ENCODE peak calls at places on chromosomes 16 and 17, in five cellular contexts. N is breast epithelium, S is B cell, F is endothelial cell, B is cardiac muscle cell. Z is an unnamed sample.

GRCh38 chr16:26795184-26795583 is 271.5 kb upstream of the C16orf82 start:
- DNase-seq in N (no peak), S (no peak), F (peak), B (no peak), Z (no peak)

GRCh38 chr17:63621229-63621683 is 961 bp upstream of the MAP3K3 start:
- DNase-seq in N (no peak), S (no peak), F (no peak), B (no peak), Z (no peak)

GRCh38 chr17:83193336-83194188 is 114.2 kb downstream of the METRNL start:
- DNase-seq in N (peak), S (no peak), F (no peak), B (no peak), Z (no peak)

GRCh38 chr16:4677390-4677789 is 16.0 kb upstream of the NUDT16L1 start:
- DNase-seq in N (no peak), S (no peak), F (no peak), B (no peak), Z (no peak)

GRCh38 chr17:57035971-57036481 is 49.0 kb upstream of the AKAP1 start:
- DNase-seq in N (peak), S (no peak), F (no peak), B (no peak), Z (no peak)

GRCh38 chr16:78444-79145 is 570 bp downstream of the MPG start:
- DNase-seq in N (no peak), S (no peak), F (peak), B (peak), Z (peak)

GRCh38 chr17:28576758-28577465 is at the start of gene ALDOC:
- DNase-seq in N (peak), S (peak), F (peak), B (peak), Z (peak)

GRCh38 chr17:35978346-35978745 is 3.0 kb downstream of the CCL16 start:
- DNase-seq in N (no peak), S (no peak), F (no peak), B (no peak), Z (no peak)

GRCh38 chr17:40350410-40351184 is 13.9 kb downstream of the GJD3 start:
- DNase-seq in N (no peak), S (no peak), F (no peak), B (no peak), Z (no peak)

GRCh38 chr17:7204828-7205461 is 14.7 kb downstream of the DLG4 start:
- DNase-seq in N (peak), S (peak), F (peak), B (peak), Z (peak)

GRCh38 chr17:45814622-45815606 is 29.8 kb upstream of the SPPL2C start:
- DNase-seq in N (no peak), S (no peak), F (no peak), B (no peak), Z (no peak)

GRCh38 chr17:45815752-45816151 is 28.9 kb upstream of the SPPL2C start:
- DNase-seq in N (no peak), S (no peak), F (no peak), B (no peak), Z (no peak)

GRCh38 chr17:45812102-45812501 is 28.0 kb downstream of the CRHR1 start:
- DNase-seq in N (no peak), S (no peak), F (no peak), B (peak), Z (no peak)

GRCh38 chr17:45809484-45809883 is 25.4 kb downstream of the CRHR1 start:
- DNase-seq in N (no peak), S (no peak), F (no peak), B (no peak), Z (no peak)

GRCh38 chr17:45813051-45813731 is 29.1 kb downstream of the CRHR1 start:
- DNase-seq in N (no peak), S (no peak), F (peak), B (peak), Z (no peak)
- TF ChIP-seq CTCF in N (no peak), S (no peak), F (peak), B (peak), Z (no peak)

GRCh38 chr16:72018470-72018869 is 9.9 kb downstream of the DHODH start:
- DNase-seq in N (no peak), S (no peak), F (no peak), B (no peak), Z (no peak)
- TF ChIP-seq CTCF in N (no peak), S (no peak), F (no peak), B (no peak), Z (no peak)

DNA sequence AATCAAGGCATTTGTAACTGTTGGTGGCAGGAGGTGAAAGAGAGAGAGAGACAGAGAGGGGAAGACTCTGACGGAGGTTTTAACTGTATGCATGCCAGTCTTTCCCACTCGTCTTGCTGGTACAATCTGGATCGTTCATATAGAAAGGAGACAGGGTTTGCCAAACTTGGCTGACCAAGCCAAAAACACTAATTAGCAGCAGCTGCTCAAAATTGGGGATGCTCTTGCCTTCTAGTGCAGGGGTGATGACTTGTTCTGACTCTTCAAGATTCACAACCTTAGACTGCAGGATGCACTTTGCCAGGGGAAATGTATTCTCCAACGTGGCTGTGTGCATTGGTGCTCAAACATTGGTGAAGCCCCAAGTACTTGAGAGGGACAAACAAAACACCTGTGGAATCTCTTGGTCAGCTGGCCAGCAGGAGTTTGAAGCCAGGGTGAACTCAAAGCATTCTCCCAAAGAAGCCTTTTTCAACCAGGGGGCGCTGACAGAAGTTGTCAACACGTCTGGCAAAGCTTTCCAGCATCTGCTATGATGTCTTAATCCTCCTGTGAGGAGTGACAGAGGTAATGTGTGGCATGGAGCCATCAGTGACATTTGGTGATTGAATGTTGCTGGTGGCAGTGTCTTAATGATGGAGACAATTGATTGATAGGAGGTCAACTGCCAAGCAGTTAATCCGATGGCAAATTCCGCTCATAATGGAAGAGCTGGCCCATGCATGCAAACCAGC is 257.8 kb upstream of the HSBP1 start:
- DNase-seq in N (no peak), S (no peak), F (no peak), B (no peak), Z (no peak)
- TF ChIP-seq CTCF in N (no peak), S (no peak), F (no peak), B (no peak), Z (no peak)

DNA sequence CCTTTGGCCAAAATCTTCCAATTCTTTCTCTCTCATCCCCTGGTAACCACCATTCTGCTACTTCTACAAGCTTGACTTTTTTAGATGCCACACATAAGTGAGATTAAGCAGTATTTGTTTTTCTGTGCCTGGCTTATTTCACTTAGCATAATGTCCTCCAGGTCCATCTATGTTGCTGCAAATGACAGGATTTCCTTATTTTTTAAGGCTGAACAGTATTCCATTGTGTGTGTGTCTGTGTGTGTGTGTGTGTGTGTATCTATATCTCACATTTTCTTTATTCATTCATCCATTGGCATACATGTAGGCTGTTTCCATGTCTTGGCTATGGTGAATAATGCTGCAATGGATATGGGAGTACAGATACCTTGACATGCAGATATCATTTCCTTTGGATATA is 6.1 kb downstream of the ACACA start:
- DNase-seq in N (no peak), S (no peak), F (no peak), B (no peak), Z (no peak)
- TF ChIP-seq CTCF in N (no peak), S (no peak), F (no peak), B (no peak), Z (no peak)

GRCh38 chr16:66204761-66205160 is 161.7 kb upstream of the CDH5 start:
- DNase-seq in N (no peak), S (no peak), F (no peak), B (peak), Z (no peak)
- TF ChIP-seq CTCF in N (no peak), S (no peak), F (no peak), B (no peak), Z (no peak)

GRCh38 chr16:7321661-7322060 is 11.0 kb upstream of the RBFOX1 start:
- DNase-seq in N (no peak), S (no peak), F (no peak), B (no peak), Z (no peak)
- TF ChIP-seq CTCF in N (no peak), S (no peak), F (no peak), B (no peak), Z (no peak)

Z was measured in GM13976.